ENCODE peak calls at places on chromosomes 16 and 17, in five cellular contexts. E is breast epithelium, G is neural progenitor cell, P is colonic mucosa, I is HCT116. S is an unnamed sample.

GRCh38 chr16:12260647-12261262 is 284.2 kb downstream of the SNX29 start:
- DNase-seq in E (no peak), G (peak; percentile 71), P (no peak), I (peak; percentile 36), S (no peak)

GRCh38 chr17:17236295-17237025 is 508 bp downstream of the FLCN start:
- DNase-seq in E (peak; percentile 20), G (peak; percentile 43), P (peak; percentile 46), I (no peak), S (no peak)

GRCh38 chr17:43517161-43517560 is 29.0 kb downstream of the ETV4 start:
- DNase-seq in E (no peak), G (no peak), P (no peak), I (no peak), S (no peak)

GRCh38 chr16:9534759-9535158 is 443.3 kb downstream of the HAPSTR1 start:
- DNase-seq in E (no peak), G (no peak), P (no peak), I (no peak), S (no peak)

GRCh38 chr16:2904100-2904921 is 7.4 kb upstream of the FLYWCH1 start:
- DNase-seq in E (peak; percentile 71), G (peak; percentile 91), P (peak; percentile 85), I (peak; percentile 70), S (peak; percentile 95)

GRCh38 chr16:57988929-57989328 is 11.5 kb downstream of the ZNF319 start:
- DNase-seq in E (peak; percentile 86), G (no peak), P (no peak), I (no peak), S (peak; percentile 21)

GRCh38 chr16:89921699-89922476 is 1.3 kb upstream of the TUBB3 start:
- DNase-seq in E (no peak), G (peak; percentile 62), P (peak; percentile 54), I (peak; percentile 78), S (peak; percentile 98)

GRCh38 chr17:44971776-44972483 is 3.8 kb upstream of the C1QL1 start:
- DNase-seq in E (no peak), G (no peak), P (no peak), I (no peak), S (no peak)

GRCh38 chr16:27503662-27504061 is 46.1 kb downstream of the GTF3C1 start:
- DNase-seq in E (no peak), G (no peak), P (no peak), I (no peak), S (no peak)

GRCh38 chr17:10059684-10060211 is 138.7 kb downstream of the GAS7 start:
- DNase-seq in E (no peak), G (no peak), P (no peak), I (no peak), S (no peak)

GRCh38 chr17:61139219-61139618 is 260.4 kb upstream of the TBX2 start:
- DNase-seq in E (peak; percentile 32), G (no peak), P (peak; percentile 34), I (no peak), S (no peak)

GRCh38 chr17:27896656-27897055 is 3.5 kb upstream of the LYRM9 start:
- DNase-seq in E (no peak), G (no peak), P (no peak), I (no peak), S (no peak)

GRCh38 chr17:49861150-49861884 is 13.4 kb upstream of the TAC4 start:
- DNase-seq in E (peak; percentile 41), G (peak; percentile 78), P (no peak), I (no peak), S (no peak)

GRCh38 chr17:27456681-27457404 is 595 bp downstream of the KSR1 start:
- DNase-seq in E (no peak), G (peak; percentile 32), P (no peak), I (no peak), S (peak; percentile 83)

GRCh38 chr17:56781944-56782737 is 51.6 kb downstream of the C17orf67 start:
- DNase-seq in E (no peak), G (no peak), P (no peak), I (no peak), S (no peak)

GRCh38 chr16:20611350-20611902 is 35.3 kb upstream of the ACSM2B start:
- DNase-seq in E (no peak), G (no peak), P (no peak), I (no peak), S (no peak)

GRCh38 chr16:887846-888245 is 82.9 kb downstream of the LMF1 start:
- DNase-seq in E (no peak), G (no peak), P (no peak), I (no peak), S (peak; percentile 59)

GRCh38 chr16:86444274-86445060 is 65.9 kb upstream of the FOXF1 start:
- DNase-seq in E (no peak), G (no peak), P (no peak), I (no peak), S (no peak)

GRCh38 chr17:50919321-50920040 is 53.3 kb upstream of the TOB1 start:
- DNase-seq in E (peak; percentile 96), G (peak; percentile 86), P (peak; percentile 97), I (no peak), S (peak; percentile 96)

GRCh38 chr17:69605571-69605970 is 191.1 kb downstream of the MAP2K6 start:
- DNase-seq in E (no peak), G (no peak), P (no peak), I (no peak), S (no peak)

GRCh38 chr17:69608808-69609494 is 194.5 kb downstream of the MAP2K6 start:
- DNase-seq in E (peak; percentile 19), G (no peak), P (no peak), I (no peak), S (no peak)

GRCh38 chr17:69608114-69608513 is 193.6 kb downstream of the MAP2K6 start:
- DNase-seq in E (no peak), G (no peak), P (no peak), I (no peak), S (no peak)

GRCh38 chr17:69606142-69606800 is 191.8 kb downstream of the MAP2K6 start:
- DNase-seq in E (no peak), G (no peak), P (no peak), I (no peak), S (no peak)

DNA sequence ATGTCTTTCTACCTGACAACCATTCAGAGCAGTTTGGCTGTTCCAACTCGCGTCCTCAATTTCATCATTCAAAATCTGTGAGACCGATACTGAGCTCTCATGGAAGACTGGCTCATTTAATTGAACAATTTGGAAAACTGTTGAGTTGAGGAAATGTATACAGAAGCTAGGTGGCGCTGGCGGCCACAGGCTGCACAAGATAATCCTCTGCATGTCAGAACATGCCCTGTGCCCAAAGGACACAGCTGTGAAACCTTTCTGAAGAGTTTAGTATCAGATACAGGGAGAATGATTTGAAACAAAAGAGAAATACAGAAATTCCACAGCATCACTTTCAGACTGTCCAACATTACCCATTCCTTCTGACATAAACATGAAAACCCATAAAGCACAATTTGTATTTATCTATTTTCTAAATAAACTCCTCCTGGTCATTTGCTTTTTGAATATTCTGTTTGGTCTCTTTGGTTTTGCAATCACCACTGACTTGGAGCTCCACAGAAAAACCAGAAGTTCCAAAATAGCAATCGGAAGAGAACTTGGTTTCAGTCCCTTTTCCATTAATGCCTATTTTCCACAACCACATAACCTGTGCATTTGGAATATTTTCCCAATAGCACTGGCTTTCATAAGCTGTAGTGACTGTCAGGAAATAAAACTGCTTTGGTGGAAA is 192.8 kb downstream of the MAP2K6 start:
- DNase-seq in E (peak; percentile 67), G (peak; percentile 84), P (peak; percentile 75), I (peak; percentile 57), S (peak; percentile 81)
- H3K4me1 ChIP-seq in E (peaks cover 11% of the 10 kb centered on the region), G (peaks cover 7% of the 10 kb centered on the region), P (no peaks in the 10 kb centered on the region), I (peaks cover 10% of the 10 kb centered on the region), S (peaks cover 4% of the 10 kb centered on the region)

GRCh38 chr17:81060416-81060815 is 25.5 kb downstream of the BAIAP2 start:
- DNase-seq in E (no peak), G (no peak), P (peak; percentile 48), I (no peak), S (no peak)
- H3K4me1 ChIP-seq in E (peaks cover 31% of the 10 kb centered on the region), G (peaks cover 24% of the 10 kb centered on the region), P (peaks cover 3% of the 10 kb centered on the region), I (peaks cover 40% of the 10 kb centered on the region), S (peaks cover 14% of the 10 kb centered on the region)

GRCh38 chr16:83952940-83953795 is at the start of gene OSGIN1:
- DNase-seq in E (peak; percentile 91), G (peak; percentile 59), P (peak; percentile 97), I (peak; percentile 93), S (peak; percentile 97)
- H3K4me1 ChIP-seq in E (peaks cover 8% of the 10 kb centered on the region), G (peaks cover 10% of the 10 kb centered on the region), P (peaks cover 10% of the 10 kb centered on the region), I (peaks cover 31% of the 10 kb centered on the region), S (peaks cover 19% of the 10 kb centered on the region)

GRCh38 chr16:67475051-67475450 is 5.9 kb downstream of the ATP6V0D1 start:
- DNase-seq in E (no peak), G (no peak), P (no peak), I (no peak), S (no peak)

GRCh38 chr16:67474551-67474950 is 6.4 kb downstream of the ATP6V0D1 start:
- DNase-seq in E (no peak), G (no peak), P (no peak), I (no peak), S (no peak)

GRCh38 chr16:67470314-67470713 is 10.6 kb downstream of the ATP6V0D1 start:
- DNase-seq in E (peak; percentile 73), G (no peak), P (peak; percentile 32), I (no peak), S (peak; percentile 92)

GRCh38 chr16:67468731-67469130 is 12.2 kb downstream of the ATP6V0D1 start:
- DNase-seq in E (no peak), G (no peak), P (no peak), I (no peak), S (peak; percentile 10)

GRCh38 chr16:67471758-67472384 is 9.1 kb downstream of the ATP6V0D1 start:
- DNase-seq in E (no peak), G (no peak), P (no peak), I (no peak), S (no peak)
- H3K4me1 ChIP-seq in E (peaks cover 10% of the 10 kb centered on the region), G (no peaks in the 10 kb centered on the region), P (no peaks in the 10 kb centered on the region), I (no peaks in the 10 kb centered on the region), S (peaks cover 12% of the 10 kb centered on the region)

S was measured in kidney.